ENCODE peak calls at places on chromosome 20, in six cellular contexts. C is AG04449; M is activated naive CD8-positive, alpha-beta T cell treated with anti-CD3 and anti-CD28 coated beads, Interleukin-2, amount 50 U/mL, for 24 hours; H is nucleus accumbens; K is GM20000; U is A549. E is an unnamed sample.

GRCh38 chr20:51931321-51931720 is 129.0 kb upstream of the SALL4 start:
- DNase-seq in C (no peak), H (no peak), K (no peak), U (no peak), M (no peak), E (no peak)

GRCh38 chr20:12180107-12180661 is 262.5 kb downstream of the BTBD3 start:
- DNase-seq in K (no peak), U (no peak), M (no peak), C (no peak), H (no peak), E (no peak)

GRCh38 chr20:50172347-50173013 is 18.1 kb upstream of the CEBPB start:
- DNase-seq in M (no peak), C (no peak), U (peak; percentile 91), K (no peak), H (no peak), E (no peak)

GRCh38 chr20:63702751-63703470 is 4.9 kb downstream of the ARFRP1 start:
- DNase-seq in H (no peak), U (no peak), C (no peak), K (no peak), M (no peak), E (no peak)

GRCh38 chr20:50901301-50901700 is 29.9 kb downstream of the ADNP start:
- DNase-seq in M (no peak), U (no peak), C (no peak), K (no peak), H (no peak), E (no peak)

GRCh38 chr20:9344080-9344920 is 170.1 kb upstream of the LAMP5 start:
- DNase-seq in H (no peak), U (no peak), K (no peak), M (no peak), C (no peak), E (no peak)

GRCh38 chr20:34249291-34249690 is 8.1 kb downstream of the ASIP start:
- DNase-seq in C (no peak), M (no peak), U (no peak), K (peak; percentile 55), H (no peak), E (peak; percentile 50)

GRCh38 chr20:61434361-61434781 is 182.3 kb downstream of the CDH4 start:
- DNase-seq in M (no peak), U (no peak), K (no peak), C (no peak), H (no peak), E (no peak)

GRCh38 chr20:7702141-7702540 is 238.1 kb downstream of the HAO1 start:
- DNase-seq in H (no peak), U (no peak), M (no peak), K (no peak), C (no peak), E (no peak)

GRCh38 chr20:3560578-3560977 is 89.8 kb downstream of the ATRN start:
- DNase-seq in U (no peak), K (no peak), M (no peak), H (no peak), C (no peak), E (no peak)

GRCh38 chr20:32965581-32966373 is 38.5 kb downstream of the SUN5 start:
- DNase-seq in H (no peak), C (no peak), K (no peak), M (no peak), U (no peak), E (no peak)

GRCh38 chr20:60262967-60263603 is 304.9 kb downstream of the CDH26 start:
- DNase-seq in C (no peak), U (peak; percentile 21), H (no peak), K (peak; percentile 54), M (peak; percentile 54), E (peak; percentile 50)

GRCh38 chr20:4830212-4830607 is 108.5 kb downstream of the PRND start:
- DNase-seq in K (no peak), H (no peak), M (no peak), C (no peak), U (no peak), E (no peak)

GRCh38 chr20:24672886-24673677 is 203.7 kb downstream of the SYNDIG1 start:
- DNase-seq in M (no peak), C (peak; percentile 90), U (peak; percentile 42), H (no peak), K (no peak), E (no peak)

GRCh38 chr20:36720510-36720909 is 25.4 kb downstream of the NDRG3 start:
- DNase-seq in K (no peak), H (no peak), M (no peak), U (no peak), C (no peak), E (no peak)

GRCh38 chr20:47318596-47319516 is 37.6 kb downstream of the ZMYND8 start:
- DNase-seq in K (no peak), M (peak; percentile 8), H (peak; percentile 27), U (peak; percentile 61), C (no peak), E (no peak)